ENCODE peak calls at places on chromosome 19, in six cellular contexts. One of them, this sample, is unnamed.

GRCh38 chr19:14473915-14474578 is 1.1 kb downstream of the PTGER1 start:
- DNase-seq in GM12891: no peak
- DNase-seq in GM12878: no peak
- DNase-seq in K562: peak
- DNase-seq in HepG2: no peak
- DNase-seq in H1: no peak
- DNase-seq in this sample: no peak

GRCh38 chr19:41753159-41753558 is 2.2 kb upstream of the CEACAM6 start:
- DNase-seq in GM12891: peak
- DNase-seq in K562: peak
- DNase-seq in H1: no peak
- DNase-seq in GM12878: no peak
- DNase-seq in HepG2: peak
- DNase-seq in this sample: peak

GRCh38 chr19:16895467-16896097 is 6.8 kb downstream of the F2RL3 start:
- DNase-seq in GM12891: no peak
- DNase-seq in H1: no peak
- DNase-seq in K562: no peak
- DNase-seq in GM12878: no peak
- DNase-seq in HepG2: no peak
- DNase-seq in this sample: no peak

GRCh38 chr19:14542721-14543328 is 13.4 kb downstream of the TECR start:
- DNase-seq in GM12891: no peak
- DNase-seq in GM12878: no peak
- DNase-seq in HepG2: no peak
- DNase-seq in H1: no peak
- DNase-seq in K562: peak
- DNase-seq in this sample: no peak

GRCh38 chr19:10753305-10753704 is 35.4 kb downstream of the DNM2 start:
- DNase-seq in K562: peak
- DNase-seq in H1: no peak
- DNase-seq in GM12878: no peak
- DNase-seq in GM12891: no peak
- DNase-seq in HepG2: no peak
- DNase-seq in this sample: no peak

GRCh38 chr19:11130824-11131455 is 24.6 kb downstream of the SPC24 start:
- DNase-seq in HepG2: peak
- DNase-seq in K562: peak
- DNase-seq in GM12878: no peak
- DNase-seq in GM12891: peak
- DNase-seq in H1: no peak
- DNase-seq in this sample: peak

GRCh38 chr19:15115080-15115479 is 7.9 kb downstream of the SYDE1 start:
- DNase-seq in K562: no peak
- DNase-seq in GM12878: no peak
- DNase-seq in GM12891: no peak
- DNase-seq in HepG2: no peak
- DNase-seq in H1: no peak
- DNase-seq in this sample: no peak

GRCh38 chr19:13738073-13738472 is 26.2 kb upstream of the MRI1 start:
- DNase-seq in GM12891: no peak
- DNase-seq in GM12878: no peak
- DNase-seq in H1: no peak
- DNase-seq in HepG2: no peak
- DNase-seq in K562: no peak
- DNase-seq in this sample: no peak

GRCh38 chr19:31715249-31715944 is 366.2 kb upstream of the TSHZ3 start:
- DNase-seq in GM12891: no peak
- DNase-seq in K562: no peak
- DNase-seq in H1: no peak
- DNase-seq in GM12878: no peak
- DNase-seq in HepG2: no peak
- DNase-seq in this sample: no peak

GRCh38 chr19:40420766-40421467 is 4.9 kb downstream of the SERTAD1 start:
- DNase-seq in HepG2: peak
- DNase-seq in GM12891: no peak
- DNase-seq in GM12878: no peak
- DNase-seq in H1: no peak
- DNase-seq in K562: peak
- DNase-seq in this sample: peak

GRCh38 chr19:50968709-50969412 is 530 bp downstream of the KLK6 start:
- DNase-seq in H1: no peak
- DNase-seq in K562: no peak
- DNase-seq in HepG2: no peak
- DNase-seq in GM12878: no peak
- DNase-seq in GM12891: no peak
- DNase-seq in this sample: no peak

GRCh38 chr19:2495130-2495641 is 19.3 kb downstream of the GADD45B start:
- DNase-seq in GM12891: no peak
- DNase-seq in H1: no peak
- DNase-seq in K562: no peak
- DNase-seq in HepG2: no peak
- DNase-seq in GM12878: no peak
- DNase-seq in this sample: peak

GRCh38 chr19:44021221-44021620 is 4.0 kb upstream of the ZNF222 start:
- DNase-seq in GM12891: no peak
- DNase-seq in K562: no peak
- DNase-seq in HepG2: no peak
- DNase-seq in GM12878: no peak
- DNase-seq in H1: no peak
- DNase-seq in this sample: no peak

GRCh38 chr19:38201731-38202130 is 22.3 kb downstream of the DPF1 start:
- DNase-seq in HepG2: no peak
- DNase-seq in GM12891: no peak
- DNase-seq in H1: no peak
- DNase-seq in K562: no peak
- DNase-seq in GM12878: no peak
- DNase-seq in this sample: no peak

GRCh38 chr19:15283141-15283885 is 49.0 kb downstream of the BRD4 start:
- DNase-seq in K562: no peak
- DNase-seq in GM12891: no peak
- DNase-seq in GM12878: no peak
- DNase-seq in H1: no peak
- DNase-seq in HepG2: no peak
- DNase-seq in this sample: no peak

GRCh38 chr19:991174-991931 is 7.2 kb downstream of the WDR18 start:
- DNase-seq in GM12891: no peak
- DNase-seq in GM12878: no peak
- DNase-seq in H1: no peak
- DNase-seq in K562: peak
- DNase-seq in HepG2: no peak
- DNase-seq in this sample: no peak

GRCh38 chr19:41548954-41549688 is 26.8 kb upstream of the CEACAM21 start:
- DNase-seq in K562: no peak
- DNase-seq in GM12891: no peak
- DNase-seq in GM12878: no peak
- DNase-seq in HepG2: no peak
- DNase-seq in H1: no peak
- DNase-seq in this sample: no peak

GRCh38 chr19:32881766-32882165 is 12.2 kb upstream of the SLC7A9 start:
- DNase-seq in HepG2: no peak
- DNase-seq in GM12891: no peak
- DNase-seq in K562: no peak
- DNase-seq in H1: no peak
- DNase-seq in GM12878: no peak
- DNase-seq in this sample: no peak

GRCh38 chr19:1250374-1251232 is 2.2 kb downstream of the MIDN start:
- DNase-seq in HepG2: peak
- DNase-seq in GM12891: no peak
- DNase-seq in K562: peak
- DNase-seq in H1: no peak
- DNase-seq in GM12878: no peak
- DNase-seq in this sample: no peak

GRCh38 chr19:53818756-53819155 is 5.4 kb downstream of the NLRP12 start:
- DNase-seq in K562: no peak
- DNase-seq in GM12891: no peak
- DNase-seq in GM12878: no peak
- DNase-seq in H1: no peak
- DNase-seq in HepG2: no peak
- DNase-seq in this sample: no peak

GRCh38 chr19:38209671-38210457 is 14.2 kb downstream of the DPF1 start:
- DNase-seq in GM12878: no peak
- DNase-seq in K562: no peak
- DNase-seq in H1: no peak
- DNase-seq in GM12891: no peak
- DNase-seq in HepG2: no peak
- DNase-seq in this sample: no peak

GRCh38 chr19:2764945-2765344 is 18.1 kb downstream of the SGTA start:
- DNase-seq in HepG2: no peak
- DNase-seq in K562: no peak
- DNase-seq in GM12878: no peak
- DNase-seq in H1: no peak
- DNase-seq in GM12891: no peak
- DNase-seq in this sample: no peak

GRCh38 chr19:12834976-12835757 is 788 bp upstream of the RTBDN start:
- DNase-seq in HepG2: no peak
- DNase-seq in GM12891: no peak
- DNase-seq in GM12878: no peak
- DNase-seq in K562: peak
- DNase-seq in H1: no peak
- DNase-seq in this sample: no peak

GRCh38 chr19:1648926-1649541 is 3.4 kb downstream of the TCF3 start:
- DNase-seq in HepG2: no peak
- DNase-seq in GM12878: no peak
- DNase-seq in K562: no peak
- DNase-seq in H1: no peak
- DNase-seq in GM12891: no peak
- DNase-seq in this sample: no peak

GRCh38 chr19:6828698-6829633 is 56.5 kb downstream of the VAV1 start:
- DNase-seq in GM12878: peak
- DNase-seq in GM12891: peak
- DNase-seq in K562: peak
- DNase-seq in H1: no peak
- DNase-seq in HepG2: no peak
- DNase-seq in this sample: peak
- TF ChIP-seq TAF1 in GM12878: no peak
- TF ChIP-seq TAF1 in GM12891: no peak
- TF ChIP-seq TAF1 in K562: no peak
- TF ChIP-seq TAF1 in H1: no peak
- TF ChIP-seq TAF1 in HepG2: no peak
- TF ChIP-seq TAF1 in this sample: no peak

DNA sequence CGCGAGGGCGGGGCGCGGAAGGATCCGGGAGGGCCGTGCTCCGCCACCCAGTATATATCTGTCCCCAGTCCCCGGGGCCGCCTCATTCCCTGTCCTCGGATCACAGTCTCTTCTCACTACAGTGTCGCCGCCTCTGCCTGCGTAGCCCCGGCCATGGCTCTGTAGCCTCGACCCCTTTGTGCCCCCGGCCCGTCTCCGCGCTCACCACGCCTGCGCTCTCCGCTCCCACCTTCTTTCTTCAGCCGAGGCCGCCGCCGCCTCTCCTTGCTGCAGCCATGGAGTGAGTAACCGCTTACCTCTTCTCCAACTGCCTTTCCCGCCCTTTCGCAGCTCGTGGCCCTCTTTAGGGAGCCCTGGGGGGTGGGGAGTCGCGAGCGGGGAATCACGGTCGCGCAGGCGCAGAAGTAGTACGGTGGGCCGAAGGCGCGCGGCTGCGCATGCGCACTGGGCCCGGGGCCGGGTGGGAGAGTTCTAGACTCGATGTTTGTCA is at the start of the genes ATF5 and NUP62:
- DNase-seq in GM12878: peak
- DNase-seq in HepG2: peak
- DNase-seq in H1: peak
- DNase-seq in K562: peak
- DNase-seq in GM12891: peak
- DNase-seq in this sample: peak
- TF ChIP-seq POLR2A in GM12878: peak
- TF ChIP-seq POLR2A in HepG2: peak
- TF ChIP-seq POLR2A in H1: no peak
- TF ChIP-seq POLR2A in K562: peak
- TF ChIP-seq POLR2A in GM12891: peak
- TF ChIP-seq POLR2A in this sample: peak

GRCh38 chr19:46614114-46614701 is 10.7 kb downstream of the PTGIR start:
- DNase-seq in GM12891: peak
- DNase-seq in K562: peak
- DNase-seq in HepG2: peak
- DNase-seq in H1: peak
- DNase-seq in GM12878: no peak
- DNase-seq in this sample: no peak
- TF ChIP-seq POLR2AphosphoS5 in GM12891: no peak
- TF ChIP-seq POLR2AphosphoS5 in K562: no peak
- TF ChIP-seq POLR2AphosphoS5 in HepG2: no peak
- TF ChIP-seq POLR2AphosphoS5 in H1: no peak
- TF ChIP-seq POLR2AphosphoS5 in GM12878: no peak
- TF ChIP-seq POLR2AphosphoS5 in this sample: no peak

GRCh38 chr19:18861235-18861634 is 29.5 kb downstream of the UPF1 start:
- DNase-seq in GM12891: no peak
- DNase-seq in GM12878: no peak
- DNase-seq in HepG2: no peak
- DNase-seq in H1: no peak
- DNase-seq in K562: no peak
- DNase-seq in this sample: no peak
- TF ChIP-seq TAF1 in GM12891: no peak
- TF ChIP-seq TAF1 in GM12878: no peak
- TF ChIP-seq TAF1 in HepG2: no peak
- TF ChIP-seq TAF1 in H1: no peak
- TF ChIP-seq TAF1 in K562: no peak
- TF ChIP-seq TAF1 in this sample: no peak

GRCh38 chr19:7920520-7921301 is 573 bp downstream of the SNAPC2 start:
- DNase-seq in GM12878: peak
- DNase-seq in H1: peak
- DNase-seq in GM12891: peak
- DNase-seq in HepG2: peak
- DNase-seq in K562: peak
- DNase-seq in this sample: peak
- TF ChIP-seq POLR2A in GM12878: no peak
- TF ChIP-seq POLR2A in H1: no peak
- TF ChIP-seq POLR2A in GM12891: no peak
- TF ChIP-seq POLR2A in HepG2: no peak
- TF ChIP-seq POLR2A in K562: peak
- TF ChIP-seq POLR2A in this sample: no peak

GRCh38 chr19:18282788-18283141 is 1.3 kb upstream of the JUND start:
- DNase-seq in H1: no peak
- DNase-seq in GM12878: no peak
- DNase-seq in GM12891: no peak
- DNase-seq in HepG2: peak
- DNase-seq in K562: peak
- DNase-seq in this sample: no peak
- TF ChIP-seq POLR2AphosphoS5 in H1: no peak
- TF ChIP-seq POLR2AphosphoS5 in GM12878: no peak
- TF ChIP-seq POLR2AphosphoS5 in GM12891: no peak
- TF ChIP-seq POLR2AphosphoS5 in HepG2: no peak
- TF ChIP-seq POLR2AphosphoS5 in K562: peak
- TF ChIP-seq POLR2AphosphoS5 in this sample: no peak